ENCODE peak calls at places on chromosomes 16 and 17, in eight cellular contexts. One of them, this sample, is unnamed.

GRCh38 chr16:74034862-74035261 is 261.8 kb upstream of the PSMD7 start:
- DNase-seq in NCI-H460: peak; percentile 47
- DNase-seq in psoas muscle: no peak
- DNase-seq in NCI-H187: no peak
- DNase-seq in stimulated activated CD8-positive, alpha-beta memory T cell treated with anti-CD3 and anti-CD28 coated beads, Interleukin-7, amount 100 ng/mL, for 1 hour: no peak
- DNase-seq in iris pigment epithelial cell: peak; percentile 31
- DNase-seq in SJSA1: no peak
- DNase-seq in SW 1271: no peak
- DNase-seq in this sample: peak; percentile 3

GRCh38 chr17:7972131-7972785 is 30.2 kb upstream of the GUCY2D start:
- DNase-seq in psoas muscle: no peak
- DNase-seq in NCI-H187: no peak
- DNase-seq in SW 1271: no peak
- DNase-seq in NCI-H460: no peak
- DNase-seq in SJSA1: no peak
- DNase-seq in iris pigment epithelial cell: peak; percentile 19
- DNase-seq in stimulated activated CD8-positive, alpha-beta memory T cell treated with anti-CD3 and anti-CD28 coated beads, Interleukin-7, amount 100 ng/mL, for 1 hour: no peak
- DNase-seq in this sample: no peak

GRCh38 chr17:1505586-1505985 is 10.8 kb downstream of the INPP5K start:
- DNase-seq in SJSA1: no peak
- DNase-seq in stimulated activated CD8-positive, alpha-beta memory T cell treated with anti-CD3 and anti-CD28 coated beads, Interleukin-7, amount 100 ng/mL, for 1 hour: no peak
- DNase-seq in psoas muscle: no peak
- DNase-seq in NCI-H460: no peak
- DNase-seq in NCI-H187: no peak
- DNase-seq in iris pigment epithelial cell: no peak
- DNase-seq in SW 1271: no peak
- DNase-seq in this sample: no peak

GRCh38 chr17:67865438-67865837 is 40.1 kb downstream of the BPTF start:
- DNase-seq in NCI-H460: no peak
- DNase-seq in stimulated activated CD8-positive, alpha-beta memory T cell treated with anti-CD3 and anti-CD28 coated beads, Interleukin-7, amount 100 ng/mL, for 1 hour: no peak
- DNase-seq in psoas muscle: no peak
- DNase-seq in NCI-H187: no peak
- DNase-seq in SJSA1: no peak
- DNase-seq in SW 1271: no peak
- DNase-seq in iris pigment epithelial cell: peak; percentile 23
- DNase-seq in this sample: peak; percentile 7

GRCh38 chr16:16045879-16046278 is 96.5 kb downstream of the ABCC1 start:
- DNase-seq in SJSA1: peak; percentile 55
- DNase-seq in stimulated activated CD8-positive, alpha-beta memory T cell treated with anti-CD3 and anti-CD28 coated beads, Interleukin-7, amount 100 ng/mL, for 1 hour: no peak
- DNase-seq in psoas muscle: no peak
- DNase-seq in iris pigment epithelial cell: no peak
- DNase-seq in NCI-H460: no peak
- DNase-seq in NCI-H187: no peak
- DNase-seq in SW 1271: no peak
- DNase-seq in this sample: no peak

GRCh38 chr16:1169285-1170075 is 16.6 kb downstream of the CACNA1H start:
- DNase-seq in stimulated activated CD8-positive, alpha-beta memory T cell treated with anti-CD3 and anti-CD28 coated beads, Interleukin-7, amount 100 ng/mL, for 1 hour: no peak
- DNase-seq in iris pigment epithelial cell: no peak
- DNase-seq in SW 1271: no peak
- DNase-seq in psoas muscle: no peak
- DNase-seq in NCI-H460: no peak
- DNase-seq in SJSA1: no peak
- DNase-seq in NCI-H187: no peak
- DNase-seq in this sample: no peak

GRCh38 chr17:29565643-29566472 is 979 bp downstream of the ABHD15 start:
- DNase-seq in SJSA1: no peak
- DNase-seq in SW 1271: no peak
- DNase-seq in stimulated activated CD8-positive, alpha-beta memory T cell treated with anti-CD3 and anti-CD28 coated beads, Interleukin-7, amount 100 ng/mL, for 1 hour: no peak
- DNase-seq in NCI-H460: no peak
- DNase-seq in iris pigment epithelial cell: no peak
- DNase-seq in psoas muscle: peak; percentile 39
- DNase-seq in NCI-H187: peak; percentile 51
- DNase-seq in this sample: no peak

GRCh38 chr16:22370038-22370541 is 4.3 kb downstream of the CDR2 start:
- DNase-seq in SJSA1: no peak
- DNase-seq in NCI-H187: no peak
- DNase-seq in SW 1271: no peak
- DNase-seq in iris pigment epithelial cell: peak; percentile 75
- DNase-seq in stimulated activated CD8-positive, alpha-beta memory T cell treated with anti-CD3 and anti-CD28 coated beads, Interleukin-7, amount 100 ng/mL, for 1 hour: no peak
- DNase-seq in NCI-H460: no peak
- DNase-seq in psoas muscle: no peak
- DNase-seq in this sample: peak; percentile 93

GRCh38 chr17:33369149-33369548 is 76.1 kb upstream of the ASIC2 start:
- DNase-seq in SW 1271: no peak
- DNase-seq in stimulated activated CD8-positive, alpha-beta memory T cell treated with anti-CD3 and anti-CD28 coated beads, Interleukin-7, amount 100 ng/mL, for 1 hour: no peak
- DNase-seq in NCI-H187: no peak
- DNase-seq in psoas muscle: no peak
- DNase-seq in iris pigment epithelial cell: no peak
- DNase-seq in SJSA1: no peak
- DNase-seq in NCI-H460: no peak
- DNase-seq in this sample: no peak

GRCh38 chr17:80029235-80029974 is 6.3 kb downstream of the TBC1D16 start:
- DNase-seq in SJSA1: peak; percentile 44
- DNase-seq in SW 1271: no peak
- DNase-seq in psoas muscle: peak; percentile 91
- DNase-seq in NCI-H187: no peak
- DNase-seq in iris pigment epithelial cell: peak; percentile 64
- DNase-seq in NCI-H460: no peak
- DNase-seq in stimulated activated CD8-positive, alpha-beta memory T cell treated with anti-CD3 and anti-CD28 coated beads, Interleukin-7, amount 100 ng/mL, for 1 hour: no peak
- DNase-seq in this sample: peak; percentile 84

GRCh38 chr17:69404398-69404797 is 10.1 kb upstream of the MAP2K6 start:
- DNase-seq in psoas muscle: no peak
- DNase-seq in iris pigment epithelial cell: peak; percentile 78
- DNase-seq in SW 1271: no peak
- DNase-seq in NCI-H460: peak; percentile 46
- DNase-seq in stimulated activated CD8-positive, alpha-beta memory T cell treated with anti-CD3 and anti-CD28 coated beads, Interleukin-7, amount 100 ng/mL, for 1 hour: no peak
- DNase-seq in SJSA1: no peak
- DNase-seq in NCI-H187: no peak
- DNase-seq in this sample: peak; percentile 53

GRCh38 chr16:3094289-3095027 is 4.6 kb downstream of the ZSCAN10 start:
- DNase-seq in stimulated activated CD8-positive, alpha-beta memory T cell treated with anti-CD3 and anti-CD28 coated beads, Interleukin-7, amount 100 ng/mL, for 1 hour: no peak
- DNase-seq in NCI-H460: peak; percentile 65
- DNase-seq in iris pigment epithelial cell: peak; percentile 39
- DNase-seq in psoas muscle: no peak
- DNase-seq in SW 1271: no peak
- DNase-seq in SJSA1: peak; percentile 10
- DNase-seq in NCI-H187: peak; percentile 45
- DNase-seq in this sample: peak; percentile 42

GRCh38 chr17:20991276-20992037 is 51.4 kb downstream of the USP22 start:
- DNase-seq in NCI-H187: no peak
- DNase-seq in NCI-H460: no peak
- DNase-seq in SW 1271: no peak
- DNase-seq in iris pigment epithelial cell: no peak
- DNase-seq in stimulated activated CD8-positive, alpha-beta memory T cell treated with anti-CD3 and anti-CD28 coated beads, Interleukin-7, amount 100 ng/mL, for 1 hour: no peak
- DNase-seq in psoas muscle: no peak
- DNase-seq in SJSA1: no peak
- DNase-seq in this sample: no peak

GRCh38 chr17:76523084-76524037 is 14.1 kb downstream of the CYGB start:
- DNase-seq in NCI-H187: no peak
- DNase-seq in SW 1271: no peak
- DNase-seq in SJSA1: peak; percentile 80
- DNase-seq in iris pigment epithelial cell: peak; percentile 42
- DNase-seq in NCI-H460: peak; percentile 60
- DNase-seq in psoas muscle: peak; percentile 76
- DNase-seq in stimulated activated CD8-positive, alpha-beta memory T cell treated with anti-CD3 and anti-CD28 coated beads, Interleukin-7, amount 100 ng/mL, for 1 hour: peak; percentile 73
- DNase-seq in this sample: peak; percentile 60

GRCh38 chr17:47220531-47220999 is 11.4 kb downstream of the MYL4 start:
- DNase-seq in NCI-H460: no peak
- DNase-seq in NCI-H187: no peak
- DNase-seq in SJSA1: no peak
- DNase-seq in stimulated activated CD8-positive, alpha-beta memory T cell treated with anti-CD3 and anti-CD28 coated beads, Interleukin-7, amount 100 ng/mL, for 1 hour: no peak
- DNase-seq in psoas muscle: no peak
- DNase-seq in iris pigment epithelial cell: no peak
- DNase-seq in SW 1271: no peak
- DNase-seq in this sample: no peak

GRCh38 chr16:82761236-82761635 is 134.5 kb downstream of the CDH13 start:
- DNase-seq in psoas muscle: peak; percentile 77
- DNase-seq in iris pigment epithelial cell: peak; percentile 87
- DNase-seq in stimulated activated CD8-positive, alpha-beta memory T cell treated with anti-CD3 and anti-CD28 coated beads, Interleukin-7, amount 100 ng/mL, for 1 hour: no peak
- DNase-seq in SJSA1: no peak
- DNase-seq in SW 1271: no peak
- DNase-seq in NCI-H460: peak; percentile 6
- DNase-seq in NCI-H187: no peak
- DNase-seq in this sample: peak; percentile 81

GRCh38 chr16:23365602-23366240 is 63.6 kb downstream of the SCNN1B start:
- DNase-seq in psoas muscle: no peak
- DNase-seq in SJSA1: no peak
- DNase-seq in iris pigment epithelial cell: no peak
- DNase-seq in SW 1271: no peak
- DNase-seq in NCI-H187: no peak
- DNase-seq in stimulated activated CD8-positive, alpha-beta memory T cell treated with anti-CD3 and anti-CD28 coated beads, Interleukin-7, amount 100 ng/mL, for 1 hour: no peak
- DNase-seq in NCI-H460: no peak
- DNase-seq in this sample: no peak

GRCh38 chr16:84153660-84154214 is 8.6 kb downstream of the DNAAF1 start:
- DNase-seq in stimulated activated CD8-positive, alpha-beta memory T cell treated with anti-CD3 and anti-CD28 coated beads, Interleukin-7, amount 100 ng/mL, for 1 hour: no peak
- DNase-seq in NCI-H187: no peak
- DNase-seq in iris pigment epithelial cell: no peak
- DNase-seq in psoas muscle: no peak
- DNase-seq in NCI-H460: no peak
- DNase-seq in SJSA1: no peak
- DNase-seq in SW 1271: no peak
- DNase-seq in this sample: peak; percentile 21

GRCh38 chr17:62629556-62630364 is 2.3 kb downstream of the MRC2 start:
- DNase-seq in SW 1271: no peak
- DNase-seq in stimulated activated CD8-positive, alpha-beta memory T cell treated with anti-CD3 and anti-CD28 coated beads, Interleukin-7, amount 100 ng/mL, for 1 hour: no peak
- DNase-seq in psoas muscle: no peak
- DNase-seq in NCI-H460: no peak
- DNase-seq in NCI-H187: no peak
- DNase-seq in SJSA1: no peak
- DNase-seq in iris pigment epithelial cell: no peak
- DNase-seq in this sample: peak; percentile 34

GRCh38 chr17:17645961-17646360 is 35.3 kb upstream of the RAI1 start:
- DNase-seq in NCI-H460: no peak
- DNase-seq in SJSA1: no peak
- DNase-seq in NCI-H187: no peak
- DNase-seq in SW 1271: no peak
- DNase-seq in psoas muscle: no peak
- DNase-seq in iris pigment epithelial cell: peak; percentile 40
- DNase-seq in stimulated activated CD8-positive, alpha-beta memory T cell treated with anti-CD3 and anti-CD28 coated beads, Interleukin-7, amount 100 ng/mL, for 1 hour: no peak
- DNase-seq in this sample: peak; percentile 31

GRCh38 chr17:81909966-81910839 is 996 bp downstream of the PCYT2 start:
- DNase-seq in NCI-H187: no peak
- DNase-seq in iris pigment epithelial cell: no peak
- DNase-seq in psoas muscle: no peak
- DNase-seq in SW 1271: no peak
- DNase-seq in NCI-H460: no peak
- DNase-seq in stimulated activated CD8-positive, alpha-beta memory T cell treated with anti-CD3 and anti-CD28 coated beads, Interleukin-7, amount 100 ng/mL, for 1 hour: no peak
- DNase-seq in SJSA1: no peak
- DNase-seq in this sample: peak; percentile 36

GRCh38 chr17:17692353-17693252 is 11.3 kb downstream of the RAI1 start:
- DNase-seq in psoas muscle: no peak
- DNase-seq in stimulated activated CD8-positive, alpha-beta memory T cell treated with anti-CD3 and anti-CD28 coated beads, Interleukin-7, amount 100 ng/mL, for 1 hour: no peak
- DNase-seq in SW 1271: no peak
- DNase-seq in NCI-H187: no peak
- DNase-seq in NCI-H460: no peak
- DNase-seq in SJSA1: peak; percentile 35
- DNase-seq in iris pigment epithelial cell: no peak
- DNase-seq in this sample: peak; percentile 28

GRCh38 chr17:56142781-56143180 is 10.5 kb upstream of the ANKFN1 start:
- DNase-seq in SJSA1: no peak
- DNase-seq in NCI-H187: no peak
- DNase-seq in SW 1271: no peak
- DNase-seq in iris pigment epithelial cell: no peak
- DNase-seq in stimulated activated CD8-positive, alpha-beta memory T cell treated with anti-CD3 and anti-CD28 coated beads, Interleukin-7, amount 100 ng/mL, for 1 hour: no peak
- DNase-seq in NCI-H460: no peak
- DNase-seq in psoas muscle: no peak
- DNase-seq in this sample: no peak

GRCh38 chr17:3982541-3983017 is 18.3 kb upstream of the ATP2A3 start:
- DNase-seq in psoas muscle: no peak
- DNase-seq in SW 1271: no peak
- DNase-seq in iris pigment epithelial cell: no peak
- DNase-seq in SJSA1: no peak
- DNase-seq in stimulated activated CD8-positive, alpha-beta memory T cell treated with anti-CD3 and anti-CD28 coated beads, Interleukin-7, amount 100 ng/mL, for 1 hour: no peak
- DNase-seq in NCI-H187: no peak
- DNase-seq in NCI-H460: no peak
- DNase-seq in this sample: no peak

GRCh38 chr17:9924735-9925191 is 19.7 kb upstream of the RCVRN start:
- DNase-seq in stimulated activated CD8-positive, alpha-beta memory T cell treated with anti-CD3 and anti-CD28 coated beads, Interleukin-7, amount 100 ng/mL, for 1 hour: no peak
- DNase-seq in NCI-H460: peak; percentile 95
- DNase-seq in iris pigment epithelial cell: peak; percentile 65
- DNase-seq in psoas muscle: no peak
- DNase-seq in SJSA1: peak; percentile 61
- DNase-seq in SW 1271: peak; percentile 26
- DNase-seq in NCI-H187: peak; percentile 0
- DNase-seq in this sample: peak; percentile 67

GRCh38 chr17:64218066-64218465 is 45.0 kb downstream of the TEX2 start:
- DNase-seq in stimulated activated CD8-positive, alpha-beta memory T cell treated with anti-CD3 and anti-CD28 coated beads, Interleukin-7, amount 100 ng/mL, for 1 hour: no peak
- DNase-seq in SJSA1: no peak
- DNase-seq in NCI-H187: no peak
- DNase-seq in NCI-H460: no peak
- DNase-seq in psoas muscle: no peak
- DNase-seq in iris pigment epithelial cell: no peak
- DNase-seq in SW 1271: no peak
- DNase-seq in this sample: no peak

GRCh38 chr16:13110124-13110796 is 208.9 kb downstream of the SHISA9 start:
- DNase-seq in iris pigment epithelial cell: peak; percentile 38
- DNase-seq in stimulated activated CD8-positive, alpha-beta memory T cell treated with anti-CD3 and anti-CD28 coated beads, Interleukin-7, amount 100 ng/mL, for 1 hour: no peak
- DNase-seq in SW 1271: peak; percentile 49
- DNase-seq in NCI-H187: no peak
- DNase-seq in SJSA1: peak; percentile 73
- DNase-seq in psoas muscle: peak; percentile 22
- DNase-seq in NCI-H460: no peak
- DNase-seq in this sample: peak; percentile 2

GRCh38 chr17:75872434-75873351 is 5.7 kb downstream of the TRIM47 start:
- DNase-seq in iris pigment epithelial cell: peak; percentile 83
- DNase-seq in stimulated activated CD8-positive, alpha-beta memory T cell treated with anti-CD3 and anti-CD28 coated beads, Interleukin-7, amount 100 ng/mL, for 1 hour: peak; percentile 32
- DNase-seq in NCI-H460: peak; percentile 84
- DNase-seq in NCI-H187: no peak
- DNase-seq in SW 1271: no peak
- DNase-seq in psoas muscle: peak; percentile 81
- DNase-seq in SJSA1: peak; percentile 77
- DNase-seq in this sample: peak; percentile 89

GRCh38 chr16:89318871-89319627 is 101.5 kb downstream of the ZNF778 start:
- DNase-seq in NCI-H460: no peak
- DNase-seq in SJSA1: no peak
- DNase-seq in psoas muscle: no peak
- DNase-seq in iris pigment epithelial cell: no peak
- DNase-seq in SW 1271: no peak
- DNase-seq in stimulated activated CD8-positive, alpha-beta memory T cell treated with anti-CD3 and anti-CD28 coated beads, Interleukin-7, amount 100 ng/mL, for 1 hour: no peak
- DNase-seq in NCI-H187: no peak
- DNase-seq in this sample: no peak

GRCh38 chr16:89200850-89201466 is 621 bp upstream of the SLC22A31 start:
- DNase-seq in NCI-H460: no peak
- DNase-seq in NCI-H187: no peak
- DNase-seq in SJSA1: no peak
- DNase-seq in SW 1271: no peak
- DNase-seq in iris pigment epithelial cell: no peak
- DNase-seq in psoas muscle: no peak
- DNase-seq in stimulated activated CD8-positive, alpha-beta memory T cell treated with anti-CD3 and anti-CD28 coated beads, Interleukin-7, amount 100 ng/mL, for 1 hour: no peak
- DNase-seq in this sample: no peak

GRCh38 chr16:87725596-87726235 is 40.1 kb downstream of the KLHDC4 start:
- DNase-seq in NCI-H460: no peak
- DNase-seq in iris pigment epithelial cell: peak; percentile 91
- DNase-seq in NCI-H187: no peak
- DNase-seq in SJSA1: no peak
- DNase-seq in SW 1271: no peak
- DNase-seq in stimulated activated CD8-positive, alpha-beta memory T cell treated with anti-CD3 and anti-CD28 coated beads, Interleukin-7, amount 100 ng/mL, for 1 hour: no peak
- DNase-seq in psoas muscle: no peak
- DNase-seq in this sample: peak; percentile 56

GRCh38 chr16:17343729-17344128 is 127.0 kb downstream of the XYLT1 start:
- DNase-seq in SW 1271: no peak
- DNase-seq in NCI-H460: no peak
- DNase-seq in stimulated activated CD8-positive, alpha-beta memory T cell treated with anti-CD3 and anti-CD28 coated beads, Interleukin-7, amount 100 ng/mL, for 1 hour: no peak
- DNase-seq in SJSA1: no peak
- DNase-seq in psoas muscle: no peak
- DNase-seq in NCI-H187: no peak
- DNase-seq in iris pigment epithelial cell: no peak
- DNase-seq in this sample: no peak

GRCh38 chr17:27352481-27353460 is 58.9 kb downstream of the WSB1 start:
- DNase-seq in iris pigment epithelial cell: peak; percentile 32
- DNase-seq in SW 1271: no peak
- DNase-seq in stimulated activated CD8-positive, alpha-beta memory T cell treated with anti-CD3 and anti-CD28 coated beads, Interleukin-7, amount 100 ng/mL, for 1 hour: no peak
- DNase-seq in psoas muscle: no peak
- DNase-seq in NCI-H187: no peak
- DNase-seq in SJSA1: peak; percentile 29
- DNase-seq in NCI-H460: no peak
- DNase-seq in this sample: no peak

GRCh38 chr16:56480776-56481467 is 29.6 kb downstream of the OGFOD1 start:
- DNase-seq in NCI-H460: no peak
- DNase-seq in iris pigment epithelial cell: peak; percentile 27
- DNase-seq in psoas muscle: peak; percentile 35
- DNase-seq in SW 1271: no peak
- DNase-seq in stimulated activated CD8-positive, alpha-beta memory T cell treated with anti-CD3 and anti-CD28 coated beads, Interleukin-7, amount 100 ng/mL, for 1 hour: no peak
- DNase-seq in SJSA1: no peak
- DNase-seq in NCI-H187: no peak
- DNase-seq in this sample: no peak